ENCODE peak calls at places on chromosome 10, in five cellular contexts. O is K562, M is left lung, T is adrenal gland, L is NT2/D1. J is an unnamed sample.

GRCh38 chr10:71835671-71836593 is 15.1 kb downstream of the PSAP start:
- DNase-seq in L (no peak), M (no peak), T (peak; percentile 91), O (no peak), J (peak; percentile 92)

GRCh38 chr10:124332426-124332825 is 86.3 kb downstream of the OAT start:
- DNase-seq in M (no peak), O (no peak), T (no peak), L (no peak), J (no peak)

GRCh38 chr10:120980316-120980975 is 129.3 kb downstream of the WDR11 start:
- DNase-seq in O (no peak), M (peak; percentile 49), T (no peak), L (no peak), J (no peak)

GRCh38 chr10:119479048-119479394 is 63.5 kb downstream of the RGS10 start:
- DNase-seq in L (no peak), M (no peak), T (no peak), O (no peak), J (no peak)

GRCh38 chr10:8035641-8036520 is 18.6 kb upstream of the GATA3 start:
- DNase-seq in O (no peak), M (no peak), T (no peak), L (no peak), J (peak; percentile 65)

GRCh38 chr10:79424221-79425073 is 21.0 kb downstream of the ZCCHC24 start:
- DNase-seq in L (no peak), M (peak; percentile 85), T (no peak), O (no peak), J (peak; percentile 77)

GRCh38 chr10:115572740-115573455 is 479.7 kb downstream of the ATRNL1 start:
- DNase-seq in O (no peak), L (peak; percentile 3), T (no peak), M (no peak), J (no peak)

GRCh38 chr10:122054046-122055025 is 65.4 kb downstream of the TACC2 start:
- DNase-seq in T (peak; percentile 49), L (peak; percentile 39), M (peak; percentile 42), O (peak; percentile 40), J (peak; percentile 89)

GRCh38 chr10:104311184-104311720 is 27.0 kb downstream of the ITPRIP start:
- DNase-seq in T (no peak), L (no peak), O (no peak), M (no peak), J (no peak)
- H3K4me1 ChIP-seq in T (peaks cover 15% of the 10 kb centered on the region), L (no peaks in the 10 kb centered on the region), O (no peaks in the 10 kb centered on the region), M (peaks cover 40% of the 10 kb centered on the region), J (peaks cover 2% of the 10 kb centered on the region)

GRCh38 chr10:101696632-101697031 is 1.7 kb upstream of the FBXW4 start:
- DNase-seq in O (no peak), L (no peak), T (no peak), M (no peak), J (no peak)

GRCh38 chr10:101695404-101695732 is 398 bp upstream of the FBXW4 start:
- DNase-seq in L (no peak), O (no peak), T (no peak), M (no peak), J (no peak)

GRCh38 chr10:101693701-101694055 is 1.3 kb downstream of the FBXW4 start:
- DNase-seq in L (no peak), O (peak; percentile 26), T (peak; percentile 16), M (no peak), J (no peak)

GRCh38 chr10:101694674-101695403 is at the start of gene FBXW4:
- DNase-seq in O (peak; percentile 66), M (peak; percentile 70), T (peak; percentile 56), L (no peak), J (peak; percentile 86)

GRCh38 chr10:101694056-101694673 is 805 bp downstream of the FBXW4 start:
- DNase-seq in T (peak; percentile 62), L (no peak), M (peak; percentile 59), O (peak; percentile 63), J (peak; percentile 85)
- H3K4me1 ChIP-seq in T (peaks cover 50% of the 10 kb centered on the region), L (peaks cover 2% of the 10 kb centered on the region), M (peaks cover 55% of the 10 kb centered on the region), O (peaks cover 16% of the 10 kb centered on the region), J (peaks cover 2% of the 10 kb centered on the region)

GRCh38 chr10:112964482-112964881 is 14.4 kb downstream of the TCF7L2 start:
- DNase-seq in T (no peak), M (no peak), L (no peak), O (no peak), J (no peak)

GRCh38 chr10:112961609-112962008 is 11.6 kb downstream of the TCF7L2 start:
- DNase-seq in M (no peak), L (no peak), T (no peak), O (no peak), J (no peak)

GRCh38 chr10:112960151-112960681 is 10.2 kb downstream of the TCF7L2 start:
- DNase-seq in T (no peak), O (no peak), M (no peak), L (no peak), J (no peak)

GRCh38 chr10:112963835-112964234 is 13.8 kb downstream of the TCF7L2 start:
- DNase-seq in M (no peak), L (no peak), T (no peak), O (no peak), J (no peak)

DNA sequence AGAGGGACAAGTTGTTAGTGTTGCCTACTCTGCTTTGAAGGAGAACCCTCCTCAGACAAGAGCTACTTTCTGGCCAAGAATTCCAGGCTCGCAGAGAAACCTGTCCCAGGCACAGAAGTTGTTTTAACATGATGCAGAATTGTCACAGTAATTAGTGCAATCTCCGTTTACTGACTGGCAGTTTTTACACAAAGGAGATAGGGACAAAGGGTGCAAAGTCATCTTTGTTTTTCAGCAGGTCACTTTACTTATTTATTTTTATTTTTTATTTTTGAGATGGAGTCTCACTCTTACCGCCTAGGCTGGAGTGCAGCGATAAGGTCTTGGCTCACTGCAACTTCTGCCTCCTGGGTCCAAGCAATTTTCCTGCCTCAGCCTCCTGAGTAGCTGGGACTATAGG is 12.3 kb downstream of the TCF7L2 start:
- DNase-seq in M (no peak), T (no peak), O (no peak), L (no peak), J (no peak)
- H3K4me1 ChIP-seq in M (peaks cover 38% of the 10 kb centered on the region), T (peaks cover 12% of the 10 kb centered on the region), O (no peaks in the 10 kb centered on the region), L (peaks cover 4% of the 10 kb centered on the region), J (peaks cover 6% of the 10 kb centered on the region)

GRCh38 chr10:34526186-34526585 is 288.9 kb downstream of the PARD3 start:
- DNase-seq in O (no peak), M (no peak), L (no peak), T (no peak), J (no peak)

GRCh38 chr10:34522542-34522941 is 292.6 kb downstream of the PARD3 start:
- DNase-seq in M (no peak), T (no peak), L (no peak), O (peak; percentile 16), J (no peak)

GRCh38 chr10:34523017-34523767 is 291.9 kb downstream of the PARD3 start:
- DNase-seq in T (no peak), L (no peak), M (no peak), O (no peak), J (no peak)

GRCh38 chr10:34526758-34527730 is 288.1 kb downstream of the PARD3 start:
- DNase-seq in L (peak; percentile 79), T (peak; percentile 58), O (no peak), M (no peak), J (no peak)

GRCh38 chr10:34524369-34525091 is 290.6 kb downstream of the PARD3 start:
- DNase-seq in T (no peak), O (no peak), M (no peak), L (no peak), J (no peak)
- H3K4me1 ChIP-seq in T (peaks cover 27% of the 10 kb centered on the region), O (no peaks in the 10 kb centered on the region), M (peaks cover 5% of the 10 kb centered on the region), L (no peaks in the 10 kb centered on the region), J (peaks cover 5% of the 10 kb centered on the region)

GRCh38 chr10:102675151-102675886 is 31.0 kb downstream of the TRIM8 start:
- DNase-seq in L (no peak), O (no peak), M (peak; percentile 32), T (no peak), J (peak; percentile 63)
- H3K4me1 ChIP-seq in L (peaks cover 31% of the 10 kb centered on the region), O (peaks cover 38% of the 10 kb centered on the region), M (peaks cover 75% of the 10 kb centered on the region), T (peaks cover 59% of the 10 kb centered on the region), J (peaks cover 3% of the 10 kb centered on the region)

GRCh38 chr10:101775273-101776131 is at the start of gene FGF8:
- DNase-seq in L (no peak), T (no peak), M (no peak), O (no peak), J (no peak)
- H3K4me1 ChIP-seq in L (peaks cover 12% of the 10 kb centered on the region), T (peaks cover 28% of the 10 kb centered on the region), M (peaks cover 43% of the 10 kb centered on the region), O (peaks cover 40% of the 10 kb centered on the region), J (no peaks in the 10 kb centered on the region)

J was measured in aorta.